ENCODE peak calls at places on chromosome 14, in five cellular contexts. One of them, this sample, is unnamed.
A peak's percentile ranks its signal among the peaks of the same experiment; 100 is the strongest.

GRCh38 chr14:78253986-78254385 is 83.8 kb downstream of the NRXN3 start:
- DNase-seq in Caco-2: no peak
- DNase-seq in GM12878: no peak
- DNase-seq in bronchial epithelial cell: peak; percentile 97
- DNase-seq in heart left ventricle: no peak
- DNase-seq in this sample: no peak

GRCh38 chr14:92847220-92848148 is 53.4 kb downstream of the GOLGA5 start:
- DNase-seq in bronchial epithelial cell: no peak
- DNase-seq in Caco-2: no peak
- DNase-seq in GM12878: no peak
- DNase-seq in heart left ventricle: no peak
- DNase-seq in this sample: no peak

GRCh38 chr14:69291891-69292586 is 32.1 kb downstream of the GALNT16 start:
- DNase-seq in Caco-2: no peak
- DNase-seq in bronchial epithelial cell: no peak
- DNase-seq in GM12878: no peak
- DNase-seq in heart left ventricle: no peak
- DNase-seq in this sample: no peak

GRCh38 chr14:64580451-64580850 is 30.7 kb downstream of the PPP1R36 start:
- DNase-seq in bronchial epithelial cell: no peak
- DNase-seq in heart left ventricle: no peak
- DNase-seq in Caco-2: no peak
- DNase-seq in GM12878: no peak
- DNase-seq in this sample: no peak

GRCh38 chr14:68544150-68544892 is 248.5 kb downstream of the ZFP36L1 start:
- DNase-seq in heart left ventricle: peak; percentile 80
- DNase-seq in bronchial epithelial cell: peak; percentile 99
- DNase-seq in GM12878: no peak
- DNase-seq in Caco-2: no peak
- DNase-seq in this sample: peak; percentile 93

GRCh38 chr14:63895510-63895909 is 42.7 kb downstream of the SYNE2 start:
- DNase-seq in bronchial epithelial cell: no peak
- DNase-seq in heart left ventricle: no peak
- DNase-seq in GM12878: no peak
- DNase-seq in Caco-2: no peak
- DNase-seq in this sample: no peak

GRCh38 chr14:93480867-93481266 is 50.1 kb downstream of the UNC79 start:
- DNase-seq in bronchial epithelial cell: no peak
- DNase-seq in Caco-2: no peak
- DNase-seq in heart left ventricle: no peak
- DNase-seq in GM12878: no peak
- DNase-seq in this sample: no peak

GRCh38 chr14:91369628-91370445 is 47.8 kb downstream of the CCDC88C start:
- DNase-seq in bronchial epithelial cell: peak; percentile 55
- DNase-seq in heart left ventricle: no peak
- DNase-seq in Caco-2: no peak
- DNase-seq in GM12878: no peak
- DNase-seq in this sample: no peak

GRCh38 chr14:58572092-58572853 is 65.5 kb upstream of the DACT1 start:
- DNase-seq in GM12878: no peak
- DNase-seq in bronchial epithelial cell: peak; percentile 56
- DNase-seq in Caco-2: no peak
- DNase-seq in heart left ventricle: no peak
- DNase-seq in this sample: no peak

GRCh38 chr14:64947710-64948611 is 5.4 kb upstream of the GPX2 start:
- DNase-seq in GM12878: no peak
- DNase-seq in Caco-2: no peak
- DNase-seq in heart left ventricle: peak; percentile 42
- DNase-seq in bronchial epithelial cell: no peak
- DNase-seq in this sample: peak; percentile 56

GRCh38 chr14:105925615-105926414 is 399.4 kb downstream of the TMEM121 start:
- DNase-seq in heart left ventricle: peak; percentile 3
- DNase-seq in GM12878: no peak
- DNase-seq in Caco-2: peak; percentile 19
- DNase-seq in bronchial epithelial cell: no peak
- DNase-seq in this sample: no peak

GRCh38 chr14:61511558-61511924 is 183.8 kb upstream of the HIF1A start:
- DNase-seq in GM12878: no peak
- DNase-seq in heart left ventricle: no peak
- DNase-seq in bronchial epithelial cell: peak; percentile 48
- DNase-seq in Caco-2: no peak
- DNase-seq in this sample: no peak

GRCh38 chr14:96748371-96748770 is 48.8 kb upstream of the VRK1 start:
- DNase-seq in GM12878: no peak
- DNase-seq in heart left ventricle: no peak
- DNase-seq in Caco-2: no peak
- DNase-seq in bronchial epithelial cell: peak; percentile 5
- DNase-seq in this sample: no peak

GRCh38 chr14:85273099-85273677 is 256.8 kb upstream of the FLRT2 start:
- DNase-seq in bronchial epithelial cell: no peak
- DNase-seq in Caco-2: no peak
- DNase-seq in GM12878: no peak
- DNase-seq in heart left ventricle: no peak
- DNase-seq in this sample: no peak

GRCh38 chr14:72847721-72848120 is 46.2 kb downstream of the DPF3 start:
- DNase-seq in Caco-2: no peak
- DNase-seq in GM12878: no peak
- DNase-seq in heart left ventricle: no peak
- DNase-seq in bronchial epithelial cell: peak; percentile 5
- DNase-seq in this sample: no peak

GRCh38 chr14:64682173-64682710 is 22.0 kb upstream of the PLEKHG3 start:
- DNase-seq in bronchial epithelial cell: peak; percentile 93
- DNase-seq in heart left ventricle: peak; percentile 77
- DNase-seq in GM12878: no peak
- DNase-seq in Caco-2: no peak
- DNase-seq in this sample: peak; percentile 82

GRCh38 chr14:91125801-91126200 is 11.9 kb downstream of the DGLUCY start:
- DNase-seq in bronchial epithelial cell: no peak
- DNase-seq in Caco-2: no peak
- DNase-seq in GM12878: no peak
- DNase-seq in heart left ventricle: no peak
- DNase-seq in this sample: no peak

GRCh38 chr14:68307769-68308168 is 485.1 kb downstream of the ZFP36L1 start:
- DNase-seq in Caco-2: no peak
- DNase-seq in bronchial epithelial cell: no peak
- DNase-seq in heart left ventricle: no peak
- DNase-seq in GM12878: no peak
- DNase-seq in this sample: no peak

GRCh38 chr14:95452176-95452889 is 64.1 kb downstream of the SYNE3 start:
- DNase-seq in heart left ventricle: no peak
- DNase-seq in bronchial epithelial cell: peak; percentile 9
- DNase-seq in GM12878: no peak
- DNase-seq in Caco-2: no peak
- DNase-seq in this sample: no peak

GRCh38 chr14:77859934-77860570 is 60.1 kb downstream of the ADCK1 start:
- DNase-seq in GM12878: no peak
- DNase-seq in Caco-2: no peak
- DNase-seq in heart left ventricle: no peak
- DNase-seq in bronchial epithelial cell: no peak
- DNase-seq in this sample: no peak

GRCh38 chr14:96138241-96138640 is 66.4 kb upstream of the BDKRB2 start:
- DNase-seq in Caco-2: no peak
- DNase-seq in GM12878: no peak
- DNase-seq in bronchial epithelial cell: no peak
- DNase-seq in heart left ventricle: no peak
- DNase-seq in this sample: no peak

GRCh38 chr14:104882325-104882973 is 17.4 kb downstream of the CEP170B start:
- DNase-seq in heart left ventricle: no peak
- DNase-seq in Caco-2: peak; percentile 81
- DNase-seq in bronchial epithelial cell: peak; percentile 81
- DNase-seq in GM12878: no peak
- DNase-seq in this sample: no peak

GRCh38 chr14:87052646-87053225 is 940.2 kb downstream of the GALC start:
- DNase-seq in heart left ventricle: no peak
- DNase-seq in bronchial epithelial cell: no peak
- DNase-seq in GM12878: no peak
- DNase-seq in Caco-2: no peak
- DNase-seq in this sample: no peak

GRCh38 chr14:55593698-55594097 is 13.7 kb downstream of the KTN1 start:
- DNase-seq in bronchial epithelial cell: no peak
- DNase-seq in GM12878: no peak
- DNase-seq in Caco-2: no peak
- DNase-seq in heart left ventricle: no peak
- DNase-seq in this sample: no peak

GRCh38 chr14:56417173-56417572 is 162.4 kb upstream of the TMEM260 start:
- DNase-seq in Caco-2: no peak
- DNase-seq in heart left ventricle: no peak
- DNase-seq in bronchial epithelial cell: no peak
- DNase-seq in GM12878: no peak
- DNase-seq in this sample: no peak

GRCh38 chr14:95360828-95361227 is 41.1 kb upstream of the CLMN start:
- DNase-seq in Caco-2: no peak
- DNase-seq in bronchial epithelial cell: no peak
- DNase-seq in heart left ventricle: no peak
- DNase-seq in GM12878: no peak
- DNase-seq in this sample: peak; percentile 38

GRCh38 chr14:70714055-70714550 is 72.4 kb downstream of the TTC9 start:
- DNase-seq in Caco-2: no peak
- DNase-seq in bronchial epithelial cell: peak; percentile 53
- DNase-seq in heart left ventricle: peak; percentile 37
- DNase-seq in GM12878: peak; percentile 50
- DNase-seq in this sample: no peak

GRCh38 chr14:90444077-90444696 is 47.4 kb downstream of the CALM1 start:
- DNase-seq in heart left ventricle: no peak
- DNase-seq in GM12878: no peak
- DNase-seq in bronchial epithelial cell: peak; percentile 100
- DNase-seq in Caco-2: peak; percentile 65
- DNase-seq in this sample: no peak

GRCh38 chr14:51657762-51658161 is 6.1 kb downstream of the FRMD6 start:
- DNase-seq in GM12878: no peak
- DNase-seq in Caco-2: no peak
- DNase-seq in heart left ventricle: no peak
- DNase-seq in bronchial epithelial cell: peak; percentile 38
- DNase-seq in this sample: no peak

GRCh38 chr14:52380294-52380693 is 66.2 kb downstream of the PTGER2 start:
- DNase-seq in Caco-2: no peak
- DNase-seq in GM12878: peak; percentile 25
- DNase-seq in heart left ventricle: no peak
- DNase-seq in bronchial epithelial cell: peak; percentile 86
- DNase-seq in this sample: no peak

GRCh38 chr14:22226381-22226780 is 362.6 kb downstream of the DAD1 start:
- DNase-seq in heart left ventricle: no peak
- DNase-seq in GM12878: no peak
- DNase-seq in bronchial epithelial cell: peak; percentile 46
- DNase-seq in Caco-2: no peak
- DNase-seq in this sample: no peak

GRCh38 chr14:78007160-78007559 is 163.0 kb upstream of the NRXN3 start:
- DNase-seq in GM12878: no peak
- DNase-seq in Caco-2: no peak
- DNase-seq in bronchial epithelial cell: peak; percentile 87
- DNase-seq in heart left ventricle: no peak
- DNase-seq in this sample: no peak

GRCh38 chr14:29842228-29842627 is 85.4 kb downstream of the PRKD1 start:
- DNase-seq in heart left ventricle: no peak
- DNase-seq in Caco-2: no peak
- DNase-seq in GM12878: no peak
- DNase-seq in bronchial epithelial cell: no peak
- DNase-seq in this sample: no peak

GRCh38 chr14:95248422-95248821 is 71.3 kb downstream of the CLMN start:
- DNase-seq in Caco-2: no peak
- DNase-seq in GM12878: no peak
- DNase-seq in heart left ventricle: no peak
- DNase-seq in bronchial epithelial cell: no peak
- DNase-seq in this sample: no peak

GRCh38 chr14:103692871-103693270 is 22.4 kb downstream of the XRCC3 start:
- DNase-seq in heart left ventricle: no peak
- DNase-seq in bronchial epithelial cell: no peak
- DNase-seq in GM12878: no peak
- DNase-seq in Caco-2: no peak
- DNase-seq in this sample: no peak

GRCh38 chr14:103693514-103693913 is 21.7 kb downstream of the XRCC3 start:
- DNase-seq in Caco-2: no peak
- DNase-seq in bronchial epithelial cell: peak; percentile 44
- DNase-seq in heart left ventricle: no peak
- DNase-seq in GM12878: no peak
- DNase-seq in this sample: no peak

GRCh38 chr14:103695331-103696026 is 19.8 kb downstream of the XRCC3 start:
- DNase-seq in GM12878: no peak
- DNase-seq in bronchial epithelial cell: no peak
- DNase-seq in heart left ventricle: peak; percentile 4
- DNase-seq in Caco-2: no peak
- DNase-seq in this sample: no peak

GRCh38 chr14:103696027-103696402 is 19.2 kb downstream of the XRCC3 start:
- DNase-seq in Caco-2: no peak
- DNase-seq in bronchial epithelial cell: no peak
- DNase-seq in GM12878: no peak
- DNase-seq in heart left ventricle: no peak
- DNase-seq in this sample: no peak

GRCh38 chr14:103694572-103695026 is 20.7 kb downstream of the XRCC3 start:
- DNase-seq in Caco-2: no peak
- DNase-seq in heart left ventricle: no peak
- DNase-seq in GM12878: no peak
- DNase-seq in bronchial epithelial cell: no peak
- DNase-seq in this sample: no peak
- H3K36me3 ChIP-seq in Caco-2: peaks cover 2% of the 10 kb centered on the region
- H3K36me3 ChIP-seq in heart left ventricle: peaks cover 2% of the 10 kb centered on the region
- H3K36me3 ChIP-seq in GM12878: peaks cover 20% of the 10 kb centered on the region
- H3K36me3 ChIP-seq in bronchial epithelial cell: peaks cover 33% of the 10 kb centered on the region
- H3K36me3 ChIP-seq in this sample: peaks cover 50% of the 10 kb centered on the region

GRCh38 chr14:24307575-24308341 is at the start of gene CIDEB:
- DNase-seq in Caco-2: peak; percentile 87
- DNase-seq in GM12878: no peak
- DNase-seq in heart left ventricle: no peak
- DNase-seq in bronchial epithelial cell: peak; percentile 40
- DNase-seq in this sample: no peak
- H3K36me3 ChIP-seq in Caco-2: peaks cover 4% of the 10 kb centered on the region
- H3K36me3 ChIP-seq in GM12878: peaks cover 14% of the 10 kb centered on the region
- H3K36me3 ChIP-seq in heart left ventricle: no peaks in the 10 kb centered on the region
- H3K36me3 ChIP-seq in bronchial epithelial cell: peaks cover 24% of the 10 kb centered on the region
- H3K36me3 ChIP-seq in this sample: peaks cover 46% of the 10 kb centered on the region

DNA sequence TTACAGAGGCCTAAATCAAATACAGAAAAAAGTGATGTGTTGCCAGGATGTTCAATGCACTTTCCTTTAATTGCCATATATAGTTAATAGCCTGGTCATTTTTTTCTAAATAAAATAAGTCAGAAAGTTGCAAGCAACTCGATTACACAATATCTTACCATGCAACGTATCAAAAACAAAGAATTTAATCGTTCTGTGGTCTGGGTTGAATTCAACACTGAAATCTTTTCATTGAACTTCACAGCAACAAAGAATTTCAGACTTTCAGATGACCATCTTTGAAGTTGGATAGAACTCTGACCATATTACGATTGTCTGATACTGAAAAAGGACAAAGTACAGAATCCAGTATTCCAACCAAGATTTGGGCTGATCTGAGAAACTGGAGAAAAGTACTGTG is 231.9 kb downstream of the SLC25A21 start:
- DNase-seq in bronchial epithelial cell: no peak
- DNase-seq in Caco-2: no peak
- DNase-seq in heart left ventricle: no peak
- DNase-seq in GM12878: no peak
- DNase-seq in this sample: no peak
- H3K36me3 ChIP-seq in bronchial epithelial cell: no peaks in the 10 kb centered on the region
- H3K36me3 ChIP-seq in Caco-2: no peaks in the 10 kb centered on the region
- H3K36me3 ChIP-seq in heart left ventricle: no peaks in the 10 kb centered on the region
- H3K36me3 ChIP-seq in GM12878: no peaks in the 10 kb centered on the region
- H3K36me3 ChIP-seq in this sample: no peaks in the 10 kb centered on the region

GRCh38 chr14:31167032-31167431 is 40.6 kb downstream of the HECTD1 start:
- DNase-seq in Caco-2: no peak
- DNase-seq in heart left ventricle: no peak
- DNase-seq in GM12878: no peak
- DNase-seq in bronchial epithelial cell: no peak
- DNase-seq in this sample: no peak
- H3K36me3 ChIP-seq in Caco-2: peaks cover 1% of the 10 kb centered on the region
- H3K36me3 ChIP-seq in heart left ventricle: no peaks in the 10 kb centered on the region
- H3K36me3 ChIP-seq in GM12878: peaks cover 4% of the 10 kb centered on the region
- H3K36me3 ChIP-seq in bronchial epithelial cell: peaks cover 15% of the 10 kb centered on the region
- H3K36me3 ChIP-seq in this sample: peaks cover 77% of the 10 kb centered on the region

This sample was measured in right atrium auricular region.